ENCODE peak calls at places on chromosomes 6 and 20, in six cellular contexts. G is tibial artery, I is astrocyte of the spinal cord, U is neural crest cell, Q is endothelial cell, A is dorsolateral prefrontal cortex. Z is an unnamed sample.

GRCh38 chr6:37288247-37288646 is 30.3 kb upstream of the TMEM217 start:
- DNase-seq in G (no peak), I (no peak), U (no peak), Q (no peak), A (no peak), Z (no peak)

GRCh38 chr6:85405175-85405852 is 44.6 kb upstream of the NT5E start:
- DNase-seq in G (no peak), I (peak; percentile 77), U (no peak), Q (no peak), A (no peak), Z (no peak)

GRCh38 chr6:134078166-134078565 is 25.7 kb upstream of the SLC2A12 start:
- DNase-seq in G (no peak), I (no peak), U (no peak), Q (no peak), A (no peak), Z (no peak)

GRCh38 chr6:33824461-33825154 is 20.8 kb upstream of the MLN start:
- DNase-seq in G (no peak), I (no peak), U (no peak), Q (peak; percentile 42), A (no peak), Z (no peak)

GRCh38 chr20:20076297-20077065 is 24.1 kb downstream of the CFAP61 start:
- DNase-seq in G (no peak), I (peak; percentile 72), U (no peak), Q (no peak), A (peak; percentile 93), Z (no peak)

GRCh38 chr6:139882234-139882633 is 507.8 kb upstream of the CITED2 start:
- DNase-seq in G (no peak), I (peak; percentile 72), U (no peak), Q (no peak), A (no peak), Z (no peak)

GRCh38 chr20:64228086-64228485 is 27.5 kb upstream of the PCMTD2 start:
- DNase-seq in G (no peak), I (no peak), U (no peak), Q (no peak), A (no peak), Z (no peak)

GRCh38 chr20:36624068-36624813 is 18.7 kb downstream of the RAB5IF start:
- DNase-seq in G (no peak), I (no peak), U (no peak), Q (no peak), A (no peak), Z (no peak)

GRCh38 chr20:47622118-47622665 is 120.5 kb downstream of the NCOA3 start:
- DNase-seq in G (no peak), I (no peak), U (no peak), Q (no peak), A (no peak), Z (no peak)

GRCh38 chr6:116096979-116097816 is 3.5 kb upstream of the NT5DC1 start:
- DNase-seq in G (no peak), I (peak; percentile 49), U (no peak), Q (no peak), A (no peak), Z (no peak)

GRCh38 chr20:17648782-17649730 is 33.0 kb downstream of the RRBP1 start:
- DNase-seq in G (peak; percentile 66), I (peak; percentile 22), U (no peak), Q (peak; percentile 18), A (no peak), Z (no peak)

GRCh38 chr6:112933947-112934346 is 586.8 kb downstream of the RFPL4B start:
- DNase-seq in G (no peak), I (no peak), U (no peak), Q (no peak), A (no peak), Z (no peak)

GRCh38 chr20:32635764-32636163 is 38.0 kb downstream of the C20orf203 start:
- DNase-seq in G (no peak), I (peak; percentile 20), U (no peak), Q (no peak), A (no peak), Z (no peak)

GRCh38 chr20:9270831-9271230 is 201.9 kb downstream of the PLCB4 start:
- DNase-seq in G (no peak), I (peak; percentile 74), U (no peak), Q (no peak), A (no peak), Z (no peak)

GRCh38 chr6:160462551-160463109 is 114.5 kb downstream of the SLC22A3 start:
- DNase-seq in G (no peak), I (peak; percentile 93), U (no peak), Q (no peak), A (no peak), Z (no peak)

GRCh38 chr20:35307666-35308653 is 15.7 kb upstream of the FAM83C start:
- DNase-seq in G (peak; percentile 92), I (peak; percentile 82), U (no peak), Q (no peak), A (peak; percentile 83), Z (no peak)

GRCh38 chr6:119181046-119181445 is 102.6 kb upstream of the FAM184A start:
- DNase-seq in G (no peak), I (no peak), U (no peak), Q (no peak), A (no peak), Z (no peak)

GRCh38 chr6:91167846-91168245 is 581.0 kb upstream of the MAP3K7 start:
- DNase-seq in G (no peak), I (no peak), U (no peak), Q (no peak), A (no peak), Z (no peak)
- TF ChIP-seq CTCF in G (no peak), I (peak; percentile 42), U (peak; percentile 56), Q (no peak), A (no peak), Z (peak; percentile 48)

GRCh38 chr6:126182650-126183311 is 157.1 kb upstream of the CENPW start:
- DNase-seq in G (no peak), I (peak; percentile 56), U (no peak), Q (no peak), A (no peak), Z (no peak)
- TF ChIP-seq CTCF in G (no peak), I (no peak), U (no peak), Q (no peak), A (no peak), Z (peak; percentile 16)

GRCh38 chr6:107116923-107117417 is 1.7 kb upstream of the BEND3 start:
- DNase-seq in G (no peak), I (no peak), U (no peak), Q (no peak), A (no peak), Z (no peak)

GRCh38 chr6:107115695-107116327 is 496 bp upstream of the BEND3 start:
- DNase-seq in G (no peak), I (peak; percentile 29), U (peak; percentile 66), Q (peak; percentile 73), A (no peak), Z (peak; percentile 74)

GRCh38 chr6:107114213-107114871 is 973 bp downstream of the BEND3 start:
- DNase-seq in G (peak; percentile 89), I (peak; percentile 88), U (peak; percentile 74), Q (peak; percentile 89), A (peak; percentile 56), Z (peak; percentile 82)

GRCh38 chr6:107114872-107115694 is at the start of gene BEND3:
- DNase-seq in G (no peak), I (no peak), U (peak; percentile 29), Q (peak; percentile 34), A (peak; percentile 44), Z (peak; percentile 40)

DNA sequence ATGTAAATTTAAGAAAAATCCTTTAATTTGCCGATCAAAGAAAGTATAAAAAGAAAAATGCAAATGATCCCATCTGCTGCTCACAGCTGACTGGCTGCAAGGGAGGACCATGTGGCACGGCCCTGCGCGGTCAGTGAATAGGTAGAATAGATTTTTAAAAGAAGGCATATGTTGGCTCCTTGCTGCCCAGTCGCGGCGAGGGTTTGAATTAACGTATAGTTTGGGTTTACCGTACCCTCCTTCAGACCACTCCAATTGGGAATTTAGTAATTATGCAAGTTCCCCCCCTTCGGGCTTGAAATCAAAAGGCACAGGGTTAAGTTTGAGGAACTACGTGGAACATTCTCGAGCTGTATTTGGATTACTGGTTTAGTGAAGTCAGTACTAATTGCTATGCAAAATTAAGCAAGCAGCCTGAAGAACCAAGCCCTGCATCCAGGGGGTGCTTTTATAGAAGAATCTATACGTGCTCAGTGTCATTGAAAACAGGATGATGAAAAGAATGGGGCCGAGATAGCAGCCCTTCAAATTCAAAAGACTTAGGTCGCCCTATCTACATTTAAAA is 1.1 kb upstream of the BEND3 start:
- DNase-seq in G (no peak), I (peak; percentile 32), U (peak; percentile 43), Q (peak; percentile 19), A (no peak), Z (no peak)
- TF ChIP-seq CTCF in G (no peak), I (no peak), U (peak; percentile 38), Q (peak; percentile 9), A (no peak), Z (peak; percentile 34)

GRCh38 chr20:38128691-38129090 is 36.4 kb downstream of the TGM2 start:
- DNase-seq in G (no peak), I (no peak), U (no peak), Q (no peak), A (no peak), Z (no peak)

GRCh38 chr20:38129893-38130609 is 35.0 kb downstream of the TGM2 start:
- DNase-seq in G (peak; percentile 62), I (no peak), U (no peak), Q (no peak), A (no peak), Z (no peak)

GRCh38 chr20:38127920-38128528 is 37.0 kb downstream of the TGM2 start:
- DNase-seq in G (no peak), I (no peak), U (no peak), Q (no peak), A (no peak), Z (no peak)

GRCh38 chr20:38130687-38131587 is 34.1 kb downstream of the TGM2 start:
- DNase-seq in G (peak; percentile 63), I (no peak), U (no peak), Q (no peak), A (no peak), Z (no peak)

DNA sequence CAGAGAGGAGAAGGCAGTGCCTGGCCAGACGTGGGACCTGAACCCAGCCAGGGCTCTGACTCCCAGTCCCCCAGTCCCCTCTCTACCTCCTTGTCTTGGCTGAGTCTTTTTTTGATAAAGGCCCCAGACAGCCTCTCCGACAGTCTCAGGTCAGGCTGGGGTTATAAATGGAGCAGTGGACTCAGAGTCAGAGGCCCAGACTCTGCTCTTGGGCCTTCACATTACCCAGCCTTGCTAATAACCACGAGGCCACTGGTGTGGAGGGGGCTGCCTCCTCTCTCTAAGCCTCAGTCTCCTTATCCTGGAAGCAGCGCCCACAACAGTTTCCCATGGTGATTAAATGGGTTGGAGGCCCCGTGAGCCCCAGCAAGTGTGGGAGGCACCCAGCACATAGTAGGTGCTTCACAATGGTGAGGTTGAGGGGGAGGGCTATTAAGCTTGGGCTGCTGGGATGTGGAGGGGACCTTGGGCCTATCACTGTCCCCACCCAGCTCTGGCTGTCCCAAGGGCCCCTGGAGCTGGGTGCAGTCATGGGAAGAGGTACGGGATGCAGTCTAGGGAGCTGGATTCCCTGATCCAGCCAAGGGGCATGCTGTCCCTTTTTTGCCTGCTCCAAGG is 35.7 kb downstream of the TGM2 start:
- DNase-seq in G (peak; percentile 59), I (no peak), U (no peak), Q (no peak), A (no peak), Z (no peak)
- TF ChIP-seq CTCF in G (no peak), I (no peak), U (no peak), Q (no peak), A (no peak), Z (no peak)

Z was measured in progenitor cell of endocrine pancreas.